ENCODE peak calls at places on chromosomes 6 and 20, in four cellular contexts. M is BJ, U is neural progenitor cell, K is astrocyte of the cerebellum. S is an unnamed sample.

GRCh38 chr6:27604986-27605385 is 132.1 kb upstream of the ZNF184 start:
- DNase-seq in M (no peak), U (peak; percentile 74), K (no peak), S (no peak)

GRCh38 chr20:52789716-52790115 is 182.4 kb upstream of the TSHZ2 start:
- DNase-seq in M (no peak), U (no peak), K (no peak), S (no peak)

GRCh38 chr6:36779227-36779626 is 60.0 kb downstream of the CPNE5 start:
- DNase-seq in M (no peak), U (no peak), K (no peak), S (no peak)

GRCh38 chr6:3290501-3291211 is 31.9 kb downstream of the PSMG4 start:
- DNase-seq in M (no peak), U (no peak), K (no peak), S (no peak)

GRCh38 chr6:36235309-36235708 is 34.6 kb upstream of the PNPLA1 start:
- DNase-seq in M (no peak), U (peak; percentile 10), K (no peak), S (no peak)

GRCh38 chr20:49925901-49926454 is 10.2 kb upstream of the RNF114 start:
- DNase-seq in M (no peak), U (no peak), K (no peak), S (no peak)

GRCh38 chr6:138857792-138858191 is 61.9 kb downstream of the ECT2L start:
- DNase-seq in M (no peak), U (no peak), K (no peak), S (no peak)

GRCh38 chr6:33878541-33878940 is 74.7 kb upstream of the MLN start:
- DNase-seq in M (no peak), U (no peak), K (no peak), S (no peak)

GRCh38 chr6:161417712-161418457 is 144.0 kb upstream of the AGPAT4 start:
- DNase-seq in M (no peak), U (peak; percentile 50), K (peak; percentile 97), S (no peak)

GRCh38 chr20:20089018-20089417 is 36.7 kb downstream of the CFAP61 start:
- DNase-seq in M (no peak), U (no peak), K (no peak), S (no peak)

GRCh38 chr6:77455271-77455670 is 8.0 kb downstream of the HTR1B start:
- DNase-seq in M (no peak), U (no peak), K (no peak), S (no peak)

GRCh38 chr20:57395111-57395959 is 4.1 kb downstream of the RBM38 start:
- DNase-seq in M (no peak), U (peak; percentile 91), K (peak; percentile 50), S (no peak)

GRCh38 chr6:145530454-145530853 is 204.9 kb downstream of the EPM2A start:
- DNase-seq in M (no peak), U (no peak), K (no peak), S (no peak)

GRCh38 chr20:47167846-47168245 is 188.7 kb downstream of the ZMYND8 start:
- DNase-seq in M (no peak), U (peak; percentile 26), K (no peak), S (no peak)

GRCh38 chr6:16630035-16630643 is 131.1 kb downstream of the ATXN1 start:
- DNase-seq in M (no peak), U (no peak), K (no peak), S (no peak)

GRCh38 chr6:27630727-27631613 is 158.1 kb upstream of the ZNF184 start:
- DNase-seq in M (no peak), U (peak; percentile 92), K (peak; percentile 32), S (no peak)

GRCh38 chr6:16514249-16514648 is 247.0 kb downstream of the ATXN1 start:
- DNase-seq in M (no peak), U (peak; percentile 42), K (peak; percentile 45), S (no peak)

GRCh38 chr6:20657274-20657800 is 123.1 kb downstream of the CDKAL1 start:
- DNase-seq in M (no peak), U (no peak), K (no peak), S (no peak)

GRCh38 chr6:72798196-72798595 is 176.3 kb downstream of the KCNQ5 start:
- DNase-seq in M (no peak), U (no peak), K (no peak), S (no peak)

GRCh38 chr6:35084511-35085203 is 56.5 kb downstream of the TCP11 start:
- DNase-seq in M (no peak), U (no peak), K (no peak), S (no peak)

GRCh38 chr6:37092851-37093727 is 76.9 kb upstream of the PIM1 start:
- DNase-seq in M (no peak), U (no peak), K (no peak), S (no peak)

DNA sequence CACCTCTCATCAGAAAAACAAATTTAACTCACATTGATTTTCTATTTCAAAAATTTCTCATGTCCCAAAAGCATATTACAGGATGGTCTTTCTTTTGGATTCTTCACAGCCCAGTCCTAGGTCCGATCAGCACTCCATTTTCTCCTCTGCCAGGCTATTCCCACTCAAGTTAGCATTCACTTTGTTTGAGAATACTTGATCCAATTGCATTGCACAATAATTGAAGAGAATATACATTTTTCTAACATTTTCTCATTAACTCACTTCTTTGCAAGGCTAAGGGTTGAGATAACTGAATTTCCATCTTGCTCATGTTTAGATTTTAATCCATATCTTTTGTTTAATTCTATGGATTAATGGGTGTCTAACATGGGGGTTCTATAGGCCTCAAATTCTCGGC is 716.1 kb downstream of the QKI start:
- DNase-seq in M (no peak), U (no peak), K (no peak), S (no peak)
- H3K4me3 ChIP-seq in M (no peak overlapping the region), U (no peak overlapping the region), K (no peak overlapping the region), S (no peak overlapping the region)

GRCh38 chr20:64131406-64131805 is 24.0 kb upstream of the NPBWR2 start:
- DNase-seq in M (no peak), U (no peak), K (no peak), S (peak; percentile 2)
- TF ChIP-seq CTCF in M (no peak), U (no peak), K (no peak), S (peak; percentile 22)

DNA sequence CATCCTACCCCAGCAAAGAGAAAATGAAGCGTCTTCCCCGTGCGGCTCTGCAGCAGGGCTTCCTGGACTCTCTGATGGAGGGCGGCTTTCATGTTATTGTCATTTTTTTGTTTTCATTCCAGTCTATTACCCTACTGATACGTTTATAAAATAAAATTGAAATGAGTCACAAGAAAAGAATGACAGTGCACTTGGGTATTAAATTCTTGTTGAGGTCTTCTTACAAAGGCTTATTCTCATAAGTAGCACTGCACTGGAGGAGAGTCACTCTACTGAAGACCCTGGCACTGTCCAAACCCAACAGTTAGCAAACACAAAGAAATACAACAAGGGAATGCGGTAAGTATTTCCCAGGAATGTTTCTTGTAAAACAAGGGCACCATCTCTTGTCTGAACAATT is 379.3 kb downstream of the MAFB start:
- DNase-seq in M (no peak), U (no peak), K (no peak), S (no peak)
- H3K4me3 ChIP-seq in M (no peak overlapping the region), U (no peak overlapping the region), K (no peak overlapping the region), S (no peak overlapping the region)

DNA sequence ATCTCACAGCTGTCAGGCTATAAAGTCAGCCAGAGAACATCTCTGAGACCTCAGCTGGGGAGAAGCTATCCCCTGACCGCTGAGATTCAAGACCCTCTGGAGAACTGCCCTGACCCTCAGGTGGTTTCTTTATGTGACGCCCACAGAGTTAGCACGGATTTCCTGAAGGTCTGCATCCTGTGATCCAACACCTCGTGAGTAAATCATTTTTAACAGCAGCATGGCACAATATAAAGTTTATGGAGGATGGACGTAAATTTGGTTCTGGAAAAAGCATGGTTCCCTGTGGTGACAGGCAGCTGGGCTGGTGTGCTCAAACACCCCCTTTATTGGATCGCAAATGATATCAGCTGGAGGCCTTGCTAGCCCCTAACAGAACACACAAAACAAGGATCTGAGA is 25.3 kb upstream of the TRAF3IP2 start:
- DNase-seq in M (no peak), U (no peak), K (no peak), S (no peak)
- TF ChIP-seq CTCF in M (no peak), U (no peak), K (no peak), S (no peak)

GRCh38 chr6:166259296-166259977 is 48.8 kb downstream of the PRR18 start:
- DNase-seq in M (no peak), U (peak; percentile 77), K (no peak), S (no peak)
- H3K4me3 ChIP-seq in M (no peak overlapping the region), U (no peak overlapping the region), K (no peak overlapping the region), S (no peak overlapping the region)

GRCh38 chr20:18985551-18985950 is 172.0 kb downstream of the SCP2D1 start:
- DNase-seq in M (no peak), U (no peak), K (no peak), S (no peak)

GRCh38 chr20:18986146-18986830 is 172.7 kb downstream of the SCP2D1 start:
- DNase-seq in M (no peak), U (no peak), K (no peak), S (no peak)

GRCh38 chr20:18983796-18984195 is 170.2 kb downstream of the SCP2D1 start:
- DNase-seq in M (no peak), U (no peak), K (no peak), S (no peak)

GRCh38 chr20:18981956-18982539 is 168.5 kb downstream of the SCP2D1 start:
- DNase-seq in M (no peak), U (no peak), K (no peak), S (no peak)

GRCh38 chr20:18984238-18985200 is 170.9 kb downstream of the SCP2D1 start:
- DNase-seq in M (no peak), U (peak; percentile 4), K (no peak), S (no peak)
- TF ChIP-seq CTCF in M (no peak), U (no peak), K (no peak), S (no peak)

GRCh38 chr6:7424967-7425807 is 35.6 kb downstream of the RIOK1 start:
- DNase-seq in M (no peak), U (no peak), K (no peak), S (no peak)
- H3K4me3 ChIP-seq in M (no peak overlapping the region), U (no peak overlapping the region), K (no peak overlapping the region), S (no peak overlapping the region)

GRCh38 chr6:113320653-113321052 is 536.5 kb upstream of the MARCKS start:
- DNase-seq in M (no peak), U (no peak), K (no peak), S (no peak)
- TF ChIP-seq CTCF in M (no peak), U (no peak), K (no peak), S (no peak)

GRCh38 chr6:125913864-125914351 is 42.7 kb upstream of the HINT3 start:
- DNase-seq in M (peak; percentile 91), U (no peak), K (peak; percentile 90), S (peak; percentile 99)
- H3K4me3 ChIP-seq in M (no peak overlapping the region), U (no peak overlapping the region), K (no peak overlapping the region), S (no peak overlapping the region)

GRCh38 chr6:106136172-106136571 is 50.0 kb downstream of the PRDM1 start:
- DNase-seq in M (no peak), U (no peak), K (no peak), S (no peak)

GRCh38 chr6:106134906-106135634 is 48.9 kb downstream of the PRDM1 start:
- DNase-seq in M (no peak), U (no peak), K (no peak), S (no peak)

GRCh38 chr6:106133040-106133439 is 46.9 kb downstream of the PRDM1 start:
- DNase-seq in M (no peak), U (no peak), K (no peak), S (no peak)

GRCh38 chr6:106132153-106132698 is 46.1 kb downstream of the PRDM1 start:
- DNase-seq in M (no peak), U (no peak), K (no peak), S (no peak)

GRCh38 chr6:106134087-106134770 is 48.1 kb downstream of the PRDM1 start:
- DNase-seq in M (no peak), U (no peak), K (no peak), S (no peak)
- TF ChIP-seq CTCF in M (no peak), U (no peak), K (no peak), S (no peak)